ENCODE peak calls at places on chromosomes 16 and 17, in eight cellular contexts. U is upper lobe of right lung; L is CD8-positive, alpha-beta T cell; G is GM23338; C is ovary; P is IMR-90; S is heart left ventricle; R is HCT116. V is an unnamed sample. For H3K4me1, the result is how much of the 10 kb centered on the place peaks cover.

GRCh38 chr16:5615868-5616642 is 518.5 kb upstream of the EEF2KMT start:
- DNase-seq in C (no peak), G (peak), U (peak), L (no peak), R (peak), S (peak), P (no peak), V (peak)

GRCh38 chr16:23081675-23082119 is 67.6 kb downstream of the USP31 start:
- DNase-seq in U (no peak), P (peak), L (no peak), G (no peak), S (no peak), R (no peak), C (no peak), V (no peak)

GRCh38 chr16:88451586-88452484 is 1.2 kb upstream of the ZFPM1 start:
- DNase-seq in G (no peak), P (no peak), R (peak), C (peak), U (no peak), S (no peak), L (no peak), V (no peak)

GRCh38 chr16:79613009-79613408 is 12.5 kb upstream of the MAF start:
- DNase-seq in S (no peak), R (no peak), L (no peak), U (no peak), P (no peak), G (no peak), C (no peak), V (no peak)

GRCh38 chr16:2428051-2428786 is 1.0 kb upstream of the CCNF start:
- DNase-seq in P (no peak), C (peak), L (no peak), G (peak), R (no peak), U (peak), S (peak), V (no peak)

GRCh38 chr16:27341971-27342370 is 28.2 kb downstream of the IL4R start:
- DNase-seq in P (no peak), U (no peak), G (no peak), R (no peak), L (no peak), C (no peak), S (no peak), V (no peak)

GRCh38 chr17:36808181-36808661 is 129.1 kb upstream of the LHX1 start:
- DNase-seq in S (no peak), C (no peak), L (no peak), G (peak), R (no peak), U (no peak), P (no peak), V (no peak)

GRCh38 chr16:80347900-80348299 is 192.9 kb upstream of the DYNLRB2 start:
- DNase-seq in L (no peak), S (peak), G (no peak), P (no peak), C (peak), R (no peak), U (peak), V (peak)

GRCh38 chr16:79628501-79628975 is 28.0 kb upstream of the MAF start:
- DNase-seq in C (no peak), S (no peak), R (no peak), L (peak), P (peak), U (no peak), G (no peak), V (no peak)

GRCh38 chr17:21025446-21025845 is 17.4 kb downstream of the USP22 start:
- DNase-seq in S (no peak), U (no peak), C (no peak), G (no peak), P (peak), R (no peak), L (no peak), V (no peak)

GRCh38 chr17:43170766-43171681 is at the start of gene NBR1:
- DNase-seq in S (peak), L (peak), C (peak), R (peak), U (peak), G (peak), P (peak), V (peak)

GRCh38 chr17:81503619-81504018 is 9.0 kb downstream of the ACTG1 start:
- DNase-seq in S (no peak), P (no peak), L (no peak), G (no peak), U (no peak), R (no peak), C (no peak), V (no peak)

GRCh38 chr17:36813957-36814356 is 123.3 kb upstream of the LHX1 start:
- DNase-seq in R (no peak), S (no peak), U (no peak), G (no peak), C (no peak), L (no peak), P (no peak), V (no peak)

GRCh38 chr16:3012828-3013420 is at the start of gene CLDN9:
- DNase-seq in P (no peak), C (no peak), G (peak), L (no peak), S (no peak), U (peak), R (no peak), V (no peak)

GRCh38 chr17:33594000-33594399 is 300.9 kb upstream of the ASIC2 start:
- DNase-seq in G (no peak), C (no peak), S (no peak), P (no peak), L (no peak), R (no peak), U (no peak), V (no peak)

GRCh38 chr16:67111951-67112444 is 2.3 kb downstream of the PHAF1 start:
- DNase-seq in L (no peak), G (no peak), R (no peak), S (no peak), C (no peak), P (no peak), U (no peak), V (no peak)

GRCh38 chr16:11716330-11716729 is 26.3 kb downstream of the TXNDC11 start:
- DNase-seq in U (no peak), G (no peak), S (no peak), R (no peak), P (no peak), C (no peak), L (no peak), V (no peak)

GRCh38 chr17:66548158-66548557 is 245.7 kb downstream of the PRKCA start:
- DNase-seq in P (no peak), R (no peak), L (peak), C (no peak), G (no peak), U (no peak), S (no peak), V (no peak)

GRCh38 chr17:51342257-51342656 is 81.9 kb downstream of the UTP18 start:
- DNase-seq in R (no peak), G (no peak), C (no peak), L (no peak), S (no peak), U (no peak), P (no peak), V (no peak)

DNA sequence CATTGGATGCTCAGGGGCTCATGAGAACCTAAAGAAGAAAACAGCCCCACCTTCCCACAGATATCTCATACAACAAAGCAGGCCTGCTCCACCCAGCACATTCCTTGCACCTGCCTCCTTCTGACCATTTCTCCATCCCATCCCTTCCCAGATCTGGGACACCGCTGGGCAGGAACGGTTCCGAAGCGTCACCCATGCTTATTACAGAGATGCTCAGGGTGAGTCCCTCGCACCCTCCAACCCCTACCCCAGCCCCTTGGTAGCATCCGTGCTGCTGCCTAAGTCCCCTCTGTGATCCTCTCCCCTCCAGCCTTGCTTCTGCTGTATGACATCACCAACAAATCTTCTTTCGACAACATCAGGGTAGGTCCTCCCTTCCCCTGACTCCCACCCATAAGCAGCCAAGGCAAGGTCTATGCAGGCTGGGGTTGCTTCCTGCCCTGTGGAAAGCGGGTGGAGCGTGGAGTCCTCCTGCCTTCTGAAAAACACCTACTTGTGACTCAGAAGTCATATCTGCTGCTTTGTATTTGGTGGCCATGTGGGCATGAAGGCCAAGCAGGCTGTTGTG is 5.4 kb upstream of the NHERF1 start:
- DNase-seq in P (no peak), U (no peak), C (no peak), G (no peak), R (no peak), L (no peak), S (no peak), V (no peak)
- H3K4me1 ChIP-seq in P (under half), U (half or more), C (under half), G (under half), R (under half), L (half or more), S (under half), V (under half)

GRCh38 chr16:9302102-9302501 is 210.7 kb downstream of the HAPSTR1 start:
- DNase-seq in G (no peak), U (no peak), S (no peak), P (no peak), C (no peak), R (no peak), L (no peak), V (peak)

GRCh38 chr16:9300252-9300651 is 208.8 kb downstream of the HAPSTR1 start:
- DNase-seq in R (no peak), C (no peak), S (no peak), U (no peak), G (no peak), L (no peak), P (no peak), V (no peak)

GRCh38 chr16:9296273-9296593 is 204.8 kb downstream of the HAPSTR1 start:
- DNase-seq in P (no peak), L (no peak), S (no peak), U (no peak), G (no peak), R (no peak), C (no peak), V (no peak)

DNA sequence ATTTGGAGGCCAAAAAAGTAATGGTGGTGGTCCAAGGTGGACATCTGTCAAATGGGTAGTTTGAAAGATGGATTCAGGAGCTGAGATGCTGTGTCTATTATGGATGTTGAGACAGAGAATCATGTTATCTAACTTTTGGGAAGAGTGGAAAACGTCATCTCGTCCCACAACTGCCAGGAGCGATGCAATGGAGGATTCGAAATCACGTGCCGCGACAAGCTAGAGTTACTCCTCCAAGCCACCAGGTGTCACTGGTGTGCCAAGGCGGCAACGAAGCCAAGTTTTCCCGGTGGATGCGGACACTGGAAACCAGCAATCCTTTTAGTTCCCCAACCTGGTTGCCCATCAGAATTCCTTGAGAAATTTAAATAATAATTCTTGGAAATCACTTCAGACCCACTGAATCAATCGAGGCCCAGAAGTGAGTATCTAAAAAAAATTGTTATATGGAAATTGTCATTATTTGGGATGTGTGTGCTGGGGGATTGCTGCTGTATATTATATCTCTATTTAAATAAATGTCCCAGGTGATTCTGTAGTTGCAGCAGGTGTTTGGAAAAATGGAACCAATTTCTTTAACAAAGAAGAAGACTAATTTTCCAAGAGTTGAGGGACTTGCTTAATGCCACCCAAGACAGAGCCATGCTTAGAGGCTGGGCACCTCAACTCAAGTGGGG is 206.1 kb downstream of the HAPSTR1 start:
- DNase-seq in C (no peak), P (no peak), S (peak), R (peak), U (no peak), L (no peak), G (peak), V (peak)
- TF ChIP-seq CTCF in C (no peak), P (no peak), S (peak), R (peak), U (peak), L (no peak), G (peak), V (peak)

DNA sequence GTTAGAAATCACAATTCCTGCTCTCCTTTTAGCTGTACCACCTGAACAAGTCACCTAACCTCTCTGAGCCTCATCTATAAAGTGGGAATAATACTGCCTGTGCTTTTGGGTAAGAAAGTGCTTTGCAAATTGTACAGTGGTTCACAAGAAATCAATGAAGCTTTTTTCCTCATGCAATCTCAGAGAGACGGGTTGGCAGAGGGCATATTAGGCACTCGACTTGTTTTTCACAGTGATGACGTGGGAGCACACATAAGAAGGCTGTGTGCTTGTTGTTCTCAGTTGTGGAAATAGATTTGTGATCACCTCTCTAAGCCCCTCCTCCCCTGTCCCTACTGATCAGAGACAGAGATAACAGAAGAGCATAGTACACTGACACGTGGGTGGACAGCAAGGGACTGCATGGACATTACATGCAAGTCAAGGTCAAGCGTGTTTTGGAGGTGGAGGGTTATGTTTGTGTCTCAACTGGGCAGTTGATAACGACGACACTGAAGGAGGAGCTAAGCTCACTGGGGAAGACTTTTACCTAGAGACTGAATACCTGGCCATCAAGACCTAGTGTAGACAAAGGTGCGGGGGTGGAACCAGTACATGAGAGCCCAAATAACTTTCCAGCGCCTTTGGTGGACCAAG is 1.7 kb upstream of the GPT2 start:
- DNase-seq in G (peak), C (no peak), U (no peak), S (no peak), L (no peak), P (no peak), R (no peak), V (no peak)
- H3K4me1 ChIP-seq in G (under half), C (under half), U (under half), S (under half), L (under half), P (under half), R (under half), V (under half)

GRCh38 chr16:87392823-87393679 is 915 bp downstream of the MAP1LC3B start:
- DNase-seq in G (peak), P (peak), U (peak), R (no peak), C (peak), L (no peak), S (no peak), V (peak)
- TF ChIP-seq CTCF in G (peak), P (peak), U (peak), R (no peak), C (no peak), L (no peak), S (peak), V (peak)

GRCh38 chr17:1379930-1380313 is 20.1 kb downstream of the YWHAE start:
- DNase-seq in S (no peak), C (no peak), L (no peak), G (no peak), R (no peak), U (no peak), P (no peak), V (no peak)
- H3K4me1 ChIP-seq in S (half or more), C (under half), L (half or more), G (under half), R (half or more), U (half or more), P (under half), V (under half)